ENCODE peak calls at places on chromosomes 5 and 9, in eight cellular contexts. P, I, T, L, C, E, H and S are unnamed samples.

GRCh38 chr9:75152416-75152815 is 64.1 kb downstream of the OSTF1 start:
- DNase-seq in L (peak), T (no peak), P (no peak), I (no peak), C (peak), H (no peak), E (peak), S (no peak)

GRCh38 chr9:97895695-97896332 is 26.5 kb downstream of the TRMO start:
- DNase-seq in T (no peak), C (no peak), H (no peak), L (no peak), E (no peak), P (no peak), I (no peak), S (no peak)

GRCh38 chr5:141208478-141208877 is at the start of gene PCDHB12:
- DNase-seq in C (no peak), E (no peak), L (no peak), T (no peak), H (no peak), I (peak), P (no peak), S (no peak)

GRCh38 chr5:53820802-53821171 is 260.3 kb downstream of the NDUFS4 start:
- DNase-seq in P (no peak), C (no peak), H (no peak), L (no peak), I (no peak), E (no peak), T (no peak), S (no peak)

GRCh38 chr9:33818167-33818831 is 1.3 kb downstream of the UBE2R2 start:
- DNase-seq in H (no peak), T (no peak), E (no peak), L (peak), I (peak), C (no peak), P (no peak), S (no peak)

GRCh38 chr9:104361207-104361606 is 142.9 kb upstream of the OR13F1 start:
- DNase-seq in T (no peak), L (no peak), P (no peak), C (no peak), I (no peak), H (no peak), E (no peak), S (no peak)

GRCh38 chr5:138092301-138092700 is 8.5 kb downstream of the WNT8A start:
- DNase-seq in E (no peak), C (no peak), I (no peak), P (no peak), T (no peak), L (no peak), H (no peak), S (no peak)

GRCh38 chr5:76986828-76987526 is 34.1 kb downstream of the CRHBP start:
- DNase-seq in P (no peak), L (no peak), H (no peak), E (no peak), T (no peak), C (no peak), I (no peak), S (no peak)